ENCODE peak calls at places on chromosomes 6 and 20, in four cellular contexts. Y is K562, B is WTC11, C is H1. M is an unnamed sample.

GRCh38 chr6:111713811-111714210 is 108.1 kb upstream of the TRAF3IP2 start:
- DNase-seq in Y (no peak), B (no peak), C (no peak), M (no peak)

GRCh38 chr20:43590036-43590391 is 723 bp upstream of the IFT52 start:
- DNase-seq in Y (peak), B (peak), C (peak), M (peak)

GRCh38 chr6:24147453-24148153 is 21.6 kb downstream of the NRSN1 start:
- DNase-seq in Y (no peak), B (no peak), C (no peak), M (no peak)

GRCh38 chr20:18218249-18218648 is 70.1 kb upstream of the ZNF133 start:
- DNase-seq in Y (no peak), B (no peak), C (no peak), M (no peak)

GRCh38 chr20:20812141-20812540 is 99.7 kb upstream of the RALGAPA2 start:
- DNase-seq in Y (no peak), B (no peak), C (no peak), M (no peak)

GRCh38 chr6:11648889-11649288 is 111.3 kb downstream of the TMEM170B start:
- DNase-seq in Y (no peak), B (no peak), C (peak), M (no peak)

GRCh38 chr20:1696521-1697209 is 39.1 kb upstream of the SIRPG start:
- DNase-seq in Y (no peak), B (no peak), C (no peak), M (no peak)

GRCh38 chr20:22582386-22582959 is 1.9 kb downstream of the FOXA2 start:
- DNase-seq in Y (no peak), B (peak), C (peak), M (no peak)

GRCh38 chr6:85496856-85497255 is 47.0 kb downstream of the NT5E start:
- DNase-seq in Y (no peak), B (no peak), C (no peak), M (no peak)

GRCh38 chr6:142787422-142787821 is 157.6 kb downstream of the HIVEP2 start:
- DNase-seq in Y (no peak), B (no peak), C (no peak), M (no peak)

GRCh38 chr6:149031545-149032317 is 284.9 kb downstream of the UST start:
- DNase-seq in Y (no peak), B (no peak), C (no peak), M (peak)

GRCh38 chr6:27994616-27995015 is 37.6 kb downstream of the OR2B6 start:
- DNase-seq in Y (no peak), B (no peak), C (no peak), M (no peak)

GRCh38 chr6:112180095-112180820 is 74.1 kb downstream of the LAMA4 start:
- DNase-seq in Y (peak), B (no peak), C (no peak), M (peak)

GRCh38 chr6:152124432-152125074 is 317.1 kb downstream of the ESR1 start:
- DNase-seq in Y (peak), B (no peak), C (no peak), M (peak)

GRCh38 chr6:43913388-43914271 is 143.6 kb downstream of the VEGFA start:
- DNase-seq in Y (no peak), B (no peak), C (no peak), M (no peak)

GRCh38 chr6:160519603-160520042 is 144.5 kb downstream of the LPA start:
- DNase-seq in Y (no peak), B (no peak), C (no peak), M (no peak)

GRCh38 chr6:55212147-55212546 is 37.8 kb downstream of the HCRTR2 start:
- DNase-seq in Y (no peak), B (no peak), C (no peak), M (no peak)

GRCh38 chr6:170087946-170088348 is 202.9 kb downstream of the DLL1 start:
- DNase-seq in Y (no peak), B (peak), C (peak), M (no peak)

GRCh38 chr6:155943635-155944034 is 488.0 kb upstream of the NOX3 start:
- DNase-seq in Y (no peak), B (no peak), C (no peak), M (no peak)

GRCh38 chr20:51128198-51128597 is 105.3 kb upstream of the KCNG1 start:
- DNase-seq in Y (no peak), B (no peak), C (no peak), M (no peak)

GRCh38 chr20:50226093-50226974 is 35.7 kb downstream of the CEBPB start:
- DNase-seq in Y (peak), B (no peak), C (no peak), M (no peak)

GRCh38 chr6:165880721-165881120 is 217.7 kb upstream of the PDE10A start:
- DNase-seq in Y (no peak), B (no peak), C (no peak), M (no peak)

GRCh38 chr6:161011509-161012480 is 20.2 kb downstream of the MAP3K4 start:
- DNase-seq in Y (no peak), B (peak), C (no peak), M (no peak)

GRCh38 chr6:89026151-89026550 is 54.4 kb upstream of the PNRC1 start:
- DNase-seq in Y (no peak), B (no peak), C (no peak), M (no peak)

GRCh38 chr6:41818271-41819054 is 31.0 kb downstream of the TOMM6 start:
- DNase-seq in Y (peak), B (no peak), C (no peak), M (no peak)

GRCh38 chr20:52446421-52447231 is 255.0 kb upstream of the ZFP64 start:
- DNase-seq in Y (peak), B (no peak), C (no peak), M (no peak)

GRCh38 chr20:62598761-62599194 is 43.5 kb upstream of the SLCO4A1 start:
- DNase-seq in Y (peak), B (no peak), C (no peak), M (no peak)

GRCh38 chr6:4125933-4126864 is 9.2 kb downstream of the ECI2 start:
- DNase-seq in Y (peak), B (no peak), C (no peak), M (no peak)

GRCh38 chr6:57207141-57207540 is 15.0 kb downstream of the RAB23 start:
- DNase-seq in Y (no peak), B (no peak), C (no peak), M (no peak)

GRCh38 chr20:63955281-63955845 is 853 bp downstream of the UCKL1 start:
- DNase-seq in Y (peak), B (peak), C (peak), M (peak)

GRCh38 chr20:41055679-41056078 is 27.1 kb downstream of the TOP1 start:
- DNase-seq in Y (no peak), B (no peak), C (no peak), M (no peak)

GRCh38 chr6:6890400-6890858 is 217.3 kb upstream of the RREB1 start:
- DNase-seq in Y (peak), B (peak), C (peak), M (peak)

GRCh38 chr6:79431469-79431868 is 105.8 kb downstream of the LCA5 start:
- DNase-seq in Y (peak), B (peak), C (no peak), M (no peak)

GRCh38 chr6:30682181-30683117 is 4.0 kb downstream of the PPP1R18 start:
- DNase-seq in Y (peak), B (peak), C (no peak), M (peak)

GRCh38 chr20:56393133-56393472 is 658 bp downstream of the CSTF1 start:
- DNase-seq in Y (no peak), B (no peak), C (no peak), M (peak)

GRCh38 chr20:51514252-51514651 is 28.3 kb downstream of the NFATC2 start:
- DNase-seq in Y (no peak), B (no peak), C (no peak), M (no peak)

GRCh38 chr20:57250607-57251343 is 15.7 kb downstream of the BMP7 start:
- DNase-seq in Y (no peak), B (no peak), C (no peak), M (peak)

GRCh38 chr20:39849664-39850063 is 839.4 kb downstream of the MAFB start:
- DNase-seq in Y (no peak), B (no peak), C (no peak), M (peak)
- TF ChIP-seq TEAD4 in Y (no peak), B (no peak), C (no peak), M (no peak)

GRCh38 chr6:137492771-137493217 is 1.4 kb downstream of the OLIG3 start:
- DNase-seq in Y (no peak), B (no peak), C (no peak), M (no peak)

GRCh38 chr6:137492289-137492688 is 1.9 kb downstream of the OLIG3 start:
- DNase-seq in Y (no peak), B (no peak), C (no peak), M (no peak)

GRCh38 chr6:137494967-137495595 is 887 bp upstream of the OLIG3 start:
- DNase-seq in Y (no peak), B (peak), C (no peak), M (no peak)

GRCh38 chr6:137494281-137494966 is at the start of gene OLIG3:
- DNase-seq in Y (no peak), B (peak), C (peak), M (no peak)

GRCh38 chr6:137493218-137494038 is 766 bp downstream of the OLIG3 start:
- DNase-seq in Y (no peak), B (peak), C (peak), M (no peak)
- TF ChIP-seq TEAD4 in Y (no peak), B (no peak), C (no peak), M (no peak)

GRCh38 chr6:159043986-159044385 is 805 bp downstream of the TAGAP start:
- DNase-seq in Y (no peak), B (no peak), C (no peak), M (no peak)

GRCh38 chr6:159041181-159041580 is 3.6 kb downstream of the TAGAP start:
- DNase-seq in Y (no peak), B (no peak), C (no peak), M (no peak)

GRCh38 chr6:159042824-159043181 is 2.0 kb downstream of the TAGAP start:
- DNase-seq in Y (no peak), B (no peak), C (no peak), M (no peak)

GRCh38 chr6:159043236-159043635 is 1.6 kb downstream of the TAGAP start:
- DNase-seq in Y (no peak), B (no peak), C (no peak), M (no peak)

GRCh38 chr6:159042003-159042823 is 2.6 kb downstream of the TAGAP start:
- DNase-seq in Y (peak), B (peak), C (peak), M (peak)
- TF ChIP-seq TEAD4 in Y (no peak), B (no peak), C (peak), M (no peak)

DNA sequence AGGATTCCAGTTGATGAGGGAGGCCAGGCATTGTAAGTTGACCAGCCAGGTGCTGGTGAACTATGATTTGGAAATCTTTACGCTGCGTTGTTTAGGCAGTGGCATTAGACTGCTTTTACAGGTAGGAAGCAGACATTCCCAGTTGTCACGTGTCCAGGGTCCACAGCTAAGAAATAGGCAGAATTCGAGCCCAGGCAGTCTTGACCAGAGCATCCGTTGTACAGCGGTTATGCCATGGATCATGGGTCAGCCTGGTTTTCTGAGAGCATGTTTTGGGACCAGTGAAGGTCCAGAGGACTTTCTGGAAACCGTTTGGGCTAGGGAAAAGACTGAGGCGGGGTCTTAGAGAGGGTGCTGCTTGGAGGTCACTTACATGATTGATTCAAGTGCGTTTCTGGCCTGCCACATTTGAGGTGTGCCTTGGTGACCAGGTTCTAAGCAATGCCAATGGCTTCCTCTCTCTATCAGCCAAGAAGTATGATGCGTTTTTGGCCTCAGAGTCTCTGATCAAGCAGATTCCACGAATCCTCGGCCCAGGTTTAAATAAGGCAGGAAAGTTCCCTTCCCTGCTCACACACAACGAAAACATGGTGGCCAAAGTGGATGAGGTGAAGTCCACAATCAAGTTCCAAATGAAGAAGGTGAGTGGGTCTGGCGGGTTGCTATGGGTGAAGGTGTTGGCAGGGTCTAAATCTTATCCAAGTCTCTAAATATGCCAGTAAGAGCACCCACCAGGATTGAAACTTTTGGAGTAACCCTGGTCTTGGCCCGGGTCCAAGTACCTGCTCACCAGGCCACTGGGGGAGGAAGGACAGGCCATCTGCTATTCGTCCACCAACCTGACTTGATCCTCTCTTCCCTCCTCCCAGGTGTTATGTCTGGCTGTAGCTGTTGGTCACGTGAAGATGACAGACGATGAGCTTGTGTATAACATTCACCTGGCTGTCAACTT is 1.8 kb downstream of the RPL10A start:
- DNase-seq in Y (peak), B (no peak), C (no peak), M (peak)
- TF ChIP-seq TEAD4 in Y (peak), B (no peak), C (no peak), M (no peak)

GRCh38 chr6:129749749-129750120 is 39.8 kb upstream of the ARHGAP18 start:
- DNase-seq in Y (no peak), B (no peak), C (no peak), M (no peak)
- TF ChIP-seq TEAD4 in Y (peak), B (no peak), C (no peak), M (no peak)